ENCODE peak calls at places on chromosome 10, in five cellular contexts. One of them, this sample, is unnamed.

GRCh38 chr10:55367555-55367954 is 566.5 kb upstream of the PCDH15 start:
- DNase-seq in stimulated activated CD8-positive, alpha-beta memory T cell treated with anti-CD3 and anti-CD28 coated beads, Interleukin-15, amount 100 ng/mL, for 24 hours: no peak
- DNase-seq in GM12864: no peak
- DNase-seq in SJSA1: no peak
- DNase-seq in stimulated activated CD4-positive, alpha-beta T cell treated with anti-CD3 and anti-CD28 coated beads, Interleukin-4, amount 100 ng/mL, for 1 hour: no peak
- DNase-seq in this sample: no peak

GRCh38 chr10:118873080-118873737 is 118.4 kb upstream of the CACUL1 start:
- DNase-seq in stimulated activated CD8-positive, alpha-beta memory T cell treated with anti-CD3 and anti-CD28 coated beads, Interleukin-15, amount 100 ng/mL, for 24 hours: no peak
- DNase-seq in GM12864: no peak
- DNase-seq in SJSA1: no peak
- DNase-seq in stimulated activated CD4-positive, alpha-beta T cell treated with anti-CD3 and anti-CD28 coated beads, Interleukin-4, amount 100 ng/mL, for 1 hour: no peak
- DNase-seq in this sample: no peak

GRCh38 chr10:88497878-88498277 is 85.2 kb downstream of the RNLS start:
- DNase-seq in stimulated activated CD8-positive, alpha-beta memory T cell treated with anti-CD3 and anti-CD28 coated beads, Interleukin-15, amount 100 ng/mL, for 24 hours: no peak
- DNase-seq in GM12864: no peak
- DNase-seq in SJSA1: no peak
- DNase-seq in stimulated activated CD4-positive, alpha-beta T cell treated with anti-CD3 and anti-CD28 coated beads, Interleukin-4, amount 100 ng/mL, for 1 hour: no peak
- DNase-seq in this sample: no peak

GRCh38 chr10:50398383-50398782 is 147.1 kb upstream of the ASAH2 start:
- DNase-seq in stimulated activated CD8-positive, alpha-beta memory T cell treated with anti-CD3 and anti-CD28 coated beads, Interleukin-15, amount 100 ng/mL, for 24 hours: no peak
- DNase-seq in GM12864: no peak
- DNase-seq in SJSA1: no peak
- DNase-seq in stimulated activated CD4-positive, alpha-beta T cell treated with anti-CD3 and anti-CD28 coated beads, Interleukin-4, amount 100 ng/mL, for 1 hour: no peak
- DNase-seq in this sample: no peak

GRCh38 chr10:124648738-124649137 is 95.4 kb downstream of the FAM53B start:
- DNase-seq in stimulated activated CD8-positive, alpha-beta memory T cell treated with anti-CD3 and anti-CD28 coated beads, Interleukin-15, amount 100 ng/mL, for 24 hours: no peak
- DNase-seq in GM12864: no peak
- DNase-seq in SJSA1: no peak
- DNase-seq in stimulated activated CD4-positive, alpha-beta T cell treated with anti-CD3 and anti-CD28 coated beads, Interleukin-4, amount 100 ng/mL, for 1 hour: peak; percentile 38
- DNase-seq in this sample: no peak

GRCh38 chr10:6579193-6579903 is 728 bp downstream of the PRKCQ start:
- DNase-seq in stimulated activated CD8-positive, alpha-beta memory T cell treated with anti-CD3 and anti-CD28 coated beads, Interleukin-15, amount 100 ng/mL, for 24 hours: no peak
- DNase-seq in GM12864: no peak
- DNase-seq in SJSA1: no peak
- DNase-seq in stimulated activated CD4-positive, alpha-beta T cell treated with anti-CD3 and anti-CD28 coated beads, Interleukin-4, amount 100 ng/mL, for 1 hour: no peak
- DNase-seq in this sample: peak; percentile 26

GRCh38 chr10:118031351-118032075 is 15.2 kb downstream of the RAB11FIP2 start:
- DNase-seq in stimulated activated CD8-positive, alpha-beta memory T cell treated with anti-CD3 and anti-CD28 coated beads, Interleukin-15, amount 100 ng/mL, for 24 hours: no peak
- DNase-seq in GM12864: no peak
- DNase-seq in SJSA1: no peak
- DNase-seq in stimulated activated CD4-positive, alpha-beta T cell treated with anti-CD3 and anti-CD28 coated beads, Interleukin-4, amount 100 ng/mL, for 1 hour: no peak
- DNase-seq in this sample: no peak

GRCh38 chr10:49600046-49600445 is 10.1 kb upstream of the SLC18A3 start:
- DNase-seq in stimulated activated CD8-positive, alpha-beta memory T cell treated with anti-CD3 and anti-CD28 coated beads, Interleukin-15, amount 100 ng/mL, for 24 hours: no peak
- DNase-seq in GM12864: no peak
- DNase-seq in SJSA1: no peak
- DNase-seq in stimulated activated CD4-positive, alpha-beta T cell treated with anti-CD3 and anti-CD28 coated beads, Interleukin-4, amount 100 ng/mL, for 1 hour: no peak
- DNase-seq in this sample: no peak

GRCh38 chr10:75987610-75988009 is 556.2 kb downstream of the LRMDA start:
- DNase-seq in stimulated activated CD8-positive, alpha-beta memory T cell treated with anti-CD3 and anti-CD28 coated beads, Interleukin-15, amount 100 ng/mL, for 24 hours: no peak
- DNase-seq in GM12864: no peak
- DNase-seq in SJSA1: no peak
- DNase-seq in stimulated activated CD4-positive, alpha-beta T cell treated with anti-CD3 and anti-CD28 coated beads, Interleukin-4, amount 100 ng/mL, for 1 hour: no peak
- DNase-seq in this sample: no peak

This sample was measured in neural progenitor cell.